ENCODE peak calls at places on chromosomes 1 and 21, in five cellular contexts. D, A, V, W and L are unnamed samples.
A peak's percentile ranks its signal among the peaks of the same experiment; 100 is the strongest.

GRCh38 chr1:183272390-183272801 is 86.3 kb downstream of the LAMC2 start:
- DNase-seq in W (peak; percentile 53), D (no peak), V (no peak), A (no peak), L (no peak)

GRCh38 chr21:26795866-26796329 is 49.3 kb downstream of the ADAMTS1 start:
- DNase-seq in D (peak; percentile 32), W (peak; percentile 55), V (peak; percentile 91), A (no peak), L (peak; percentile 77)

GRCh38 chr21:16095005-16095404 is 365.2 kb downstream of the USP25 start:
- DNase-seq in A (no peak), D (no peak), V (no peak), W (no peak), L (no peak)

GRCh38 chr1:43359696-43360095 is 915 bp downstream of the CDC20 start:
- DNase-seq in D (no peak), W (no peak), V (no peak), A (no peak), L (no peak)

GRCh38 chr1:63593303-63593886 is at the start of gene PGM1:
- DNase-seq in V (peak; percentile 69), W (peak; percentile 76), D (peak; percentile 67), A (peak; percentile 48), L (peak; percentile 51)

GRCh38 chr1:180257028-180257386 is 26.9 kb downstream of the LHX4 start:
- DNase-seq in D (no peak), A (no peak), W (no peak), V (no peak), L (no peak)

GRCh38 chr21:35764586-35764985 is 295.7 kb downstream of the SETD4 start:
- DNase-seq in D (no peak), V (no peak), A (no peak), W (no peak), L (no peak)

GRCh38 chr1:54610048-54610447 is 13.3 kb downstream of the FAM151A start:
- DNase-seq in D (no peak), A (no peak), W (no peak), V (no peak), L (no peak)

GRCh38 chr21:31908106-31909031 is 35.5 kb downstream of the HUNK start:
- DNase-seq in A (no peak), W (no peak), D (no peak), V (no peak), L (no peak)

GRCh38 chr1:216765346-216766300 is 42.4 kb upstream of the ESRRG start:
- DNase-seq in A (no peak), V (no peak), D (no peak), W (no peak), L (no peak)

GRCh38 chr1:178353524-178353923 is 143.2 kb downstream of the CLEC20A start:
- DNase-seq in W (no peak), D (no peak), V (no peak), A (no peak), L (no peak)

GRCh38 chr1:58155418-58156123 is 391.0 kb downstream of the OMA1 start:
- DNase-seq in A (peak; percentile 13), V (peak; percentile 44), D (no peak), W (peak; percentile 4), L (peak; percentile 35)

GRCh38 chr1:208203127-208203847 is 40.9 kb downstream of the PLXNA2 start:
- DNase-seq in V (peak; percentile 71), D (peak; percentile 81), A (no peak), W (peak; percentile 91), L (no peak)

GRCh38 chr1:167060141-167061072 is 29.8 kb downstream of the GPA33 start:
- DNase-seq in A (no peak), W (peak; percentile 18), V (no peak), D (no peak), L (no peak)

GRCh38 chr1:110130989-110131388 is 18.7 kb downstream of the UBL4B start:
- DNase-seq in W (no peak), D (no peak), V (no peak), A (no peak), L (no peak)

GRCh38 chr1:205144046-205144720 is 22.4 kb upstream of the RBBP5 start:
- DNase-seq in A (no peak), D (no peak), V (no peak), W (no peak), L (no peak)

GRCh38 chr1:58732087-58732486 is 32.2 kb upstream of the MYSM1 start:
- DNase-seq in A (no peak), V (no peak), D (no peak), W (no peak), L (peak; percentile 54)

GRCh38 chr21:28442085-28442484 is 550.6 kb downstream of the LTN1 start:
- DNase-seq in D (no peak), A (no peak), W (no peak), V (no peak), L (no peak)
- H3K27ac ChIP-seq in D (no peak overlapping the region), A (no peak overlapping the region), W (no peak overlapping the region), V (no peak overlapping the region), L (no peak overlapping the region)

GRCh38 chr1:202577381-202577780 is 132.9 kb downstream of the SYT2 start:
- DNase-seq in V (no peak), D (no peak), W (no peak), A (no peak), L (peak; percentile 72)

GRCh38 chr1:202578001-202578500 is 132.2 kb downstream of the SYT2 start:
- DNase-seq in D (no peak), V (no peak), A (no peak), W (no peak), L (peak; percentile 93)

GRCh38 chr1:202578565-202578964 is 131.7 kb downstream of the SYT2 start:
- DNase-seq in V (no peak), D (no peak), W (no peak), A (no peak), L (no peak)

GRCh38 chr1:202579806-202580205 is 130.4 kb downstream of the SYT2 start:
- DNase-seq in V (no peak), A (no peak), D (no peak), W (no peak), L (no peak)

GRCh38 chr1:202580604-202581003 is 129.7 kb downstream of the SYT2 start:
- DNase-seq in V (no peak), D (no peak), A (no peak), W (no peak), L (no peak)
- H3K4me1 ChIP-seq in V (peaks cover 63% of the 10 kb centered on the region), D (peaks cover 62% of the 10 kb centered on the region), A (peaks cover 6% of the 10 kb centered on the region), W (peaks cover 34% of the 10 kb centered on the region), L (peaks cover 34% of the 10 kb centered on the region)

DNA sequence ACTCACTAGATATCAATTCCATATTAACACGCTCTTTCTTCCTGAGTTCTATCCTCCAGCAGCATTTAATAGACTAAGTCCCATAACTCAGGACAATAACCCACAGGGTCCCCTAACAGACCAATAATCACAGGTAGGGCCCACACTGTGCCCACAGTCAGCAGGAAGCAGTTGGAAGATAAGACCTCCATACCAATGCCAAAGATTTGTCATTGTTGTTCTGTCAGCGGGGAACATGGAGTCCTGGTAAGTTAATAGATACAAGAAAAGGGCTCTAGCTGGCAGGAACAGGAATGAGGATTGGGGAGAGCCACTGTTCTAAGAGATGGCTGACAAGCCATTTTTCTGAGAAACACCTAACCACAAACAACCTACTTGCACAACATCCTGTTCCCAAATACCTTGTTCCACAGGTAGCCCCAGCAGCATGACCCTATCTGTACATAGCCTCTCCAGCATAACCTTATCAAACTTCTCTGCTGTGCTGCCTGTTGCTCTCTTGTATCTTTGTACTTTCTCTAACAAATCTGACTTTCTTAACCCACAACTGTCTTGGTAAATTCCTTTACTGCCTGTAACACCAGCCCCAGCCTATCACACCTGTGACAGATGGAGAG is 142.0 kb upstream of the KCNJ15 start:
- DNase-seq in D (no peak), W (no peak), A (no peak), V (no peak), L (no peak)
- TF ChIP-seq CTCF in D (no peak), W (no peak), A (no peak), V (no peak), L (no peak)

DNA sequence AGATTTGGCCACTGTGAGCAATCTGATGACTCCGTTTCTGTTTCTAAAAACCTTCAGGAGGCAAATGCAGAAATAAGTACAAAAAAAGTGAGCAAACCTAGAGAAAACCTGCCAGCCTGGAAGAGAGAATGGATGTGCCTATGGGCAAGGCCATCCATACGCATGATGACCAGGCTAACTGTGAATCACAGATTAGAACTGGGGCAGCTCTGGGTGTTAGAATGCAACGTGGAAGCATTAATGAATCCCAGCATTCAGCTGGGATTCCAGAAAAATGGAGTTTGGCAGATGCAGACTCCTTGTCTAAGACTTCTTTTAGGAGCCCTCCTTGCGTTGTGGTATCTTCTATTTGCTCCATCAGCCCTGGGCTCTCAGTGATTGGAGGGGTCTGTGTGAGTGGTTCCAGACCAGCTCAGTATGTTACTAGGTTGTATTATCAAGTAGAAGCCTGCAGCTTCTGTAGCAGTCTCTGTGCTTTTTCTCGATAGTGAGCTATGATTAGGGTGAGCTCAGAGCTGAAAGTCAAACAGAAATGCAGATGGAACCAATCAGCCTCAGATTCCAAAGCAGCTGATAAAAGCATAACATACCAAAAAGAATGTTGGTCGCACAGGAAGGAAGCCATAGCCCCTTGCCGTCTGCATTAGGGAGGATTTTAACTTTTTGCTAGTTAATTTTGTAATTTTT is 154.0 kb downstream of the PSMG1 start:
- DNase-seq in D (no peak), A (no peak), V (no peak), W (no peak), L (no peak)
- H3K27ac ChIP-seq in D (no peak overlapping the region), A (no peak overlapping the region), V (no peak overlapping the region), W (no peak overlapping the region), L (no peak overlapping the region)

GRCh38 chr1:199265319-199265718 is 626.5 kb downstream of the PTPRC start:
- DNase-seq in A (no peak), D (no peak), W (no peak), V (no peak), L (no peak)
- H3K4me1 ChIP-seq in A (no peaks in the 10 kb centered on the region), D (no peaks in the 10 kb centered on the region), W (no peaks in the 10 kb centered on the region), V (no peaks in the 10 kb centered on the region), L (no peaks in the 10 kb centered on the region)

GRCh38 chr1:2530501-2531361 is 668 bp upstream of the HES5 start:
- DNase-seq in D (peak; percentile 76), A (no peak), W (no peak), V (peak; percentile 41), L (no peak)
- TF ChIP-seq CTCF in D (no peak), A (no peak), W (no peak), V (no peak), L (peak; percentile 31)

GRCh38 chr1:94239796-94240195 is 2.4 kb upstream of the ARHGAP29 start:
- DNase-seq in V (no peak), D (no peak), W (no peak), A (no peak), L (no peak)
- H3K27ac ChIP-seq in V (no peak overlapping the region), D (no peak overlapping the region), W (no peak overlapping the region), A (peak overlapping the region; percentile 94), L (no peak overlapping the region)

GRCh38 chr1:154220071-154220969 is at the start of gene UBAP2L:
- DNase-seq in W (peak; percentile 100), A (peak; percentile 98), V (peak; percentile 99), D (peak; percentile 99), L (peak; percentile 95)

GRCh38 chr1:154221815-154222081 is 993 bp downstream of the UBAP2L start:
- DNase-seq in D (no peak), A (no peak), V (no peak), W (peak; percentile 56), L (no peak)

GRCh38 chr1:154222518-154222917 is 1.8 kb downstream of the UBAP2L start:
- DNase-seq in D (no peak), W (no peak), A (no peak), V (no peak), L (no peak)

GRCh38 chr1:154219511-154219910 is 1.2 kb upstream of the UBAP2L start:
- DNase-seq in A (no peak), D (no peak), W (no peak), V (no peak), L (peak; percentile 6)

GRCh38 chr1:154220970-154221814 is 437 bp downstream of the UBAP2L start:
- DNase-seq in W (peak; percentile 59), A (no peak), D (peak; percentile 61), V (peak; percentile 47), L (no peak)
- H3K4me1 ChIP-seq in W (peaks cover 43% of the 10 kb centered on the region), A (peaks cover 20% of the 10 kb centered on the region), D (peaks cover 81% of the 10 kb centered on the region), V (peaks cover 67% of the 10 kb centered on the region), L (peaks cover 16% of the 10 kb centered on the region)